ENCODE peak calls at places on chromosomes 5 and 9, in ten cellular contexts. One of them, this sample, is unnamed.

GRCh38 chr5:68565427-68565826 is 349.9 kb downstream of the PIK3R1 start:
- DNase-seq in PC-9: no peak
- DNase-seq in endodermal cell: peak; percentile 51
- DNase-seq in cardiac muscle cell: no peak
- DNase-seq in aorta: no peak
- DNase-seq in heart left ventricle: no peak
- DNase-seq in brain microvascular endothelial cell: no peak
- DNase-seq in A673: peak; percentile 83
- DNase-seq in AG04450: no peak
- DNase-seq in CD8-positive, alpha-beta memory T cell: no peak
- DNase-seq in this sample: no peak

GRCh38 chr5:120767171-120767820 is 303.2 kb downstream of the PRR16 start:
- DNase-seq in PC-9: no peak
- DNase-seq in endodermal cell: no peak
- DNase-seq in cardiac muscle cell: peak; percentile 52
- DNase-seq in aorta: no peak
- DNase-seq in heart left ventricle: no peak
- DNase-seq in brain microvascular endothelial cell: no peak
- DNase-seq in A673: peak; percentile 37
- DNase-seq in AG04450: peak; percentile 4
- DNase-seq in CD8-positive, alpha-beta memory T cell: no peak
- DNase-seq in this sample: no peak

GRCh38 chr9:127021664-127022337 is 100.6 kb downstream of the ANGPTL2 start:
- DNase-seq in PC-9: no peak
- DNase-seq in endodermal cell: no peak
- DNase-seq in cardiac muscle cell: peak; percentile 99
- DNase-seq in aorta: peak; percentile 92
- DNase-seq in heart left ventricle: peak; percentile 91
- DNase-seq in brain microvascular endothelial cell: peak; percentile 83
- DNase-seq in A673: peak; percentile 89
- DNase-seq in AG04450: peak; percentile 98
- DNase-seq in CD8-positive, alpha-beta memory T cell: no peak
- DNase-seq in this sample: peak; percentile 98

GRCh38 chr9:90458485-90458884 is 184.1 kb downstream of the DIRAS2 start:
- DNase-seq in PC-9: peak; percentile 65
- DNase-seq in endodermal cell: peak; percentile 65
- DNase-seq in cardiac muscle cell: no peak
- DNase-seq in aorta: no peak
- DNase-seq in heart left ventricle: no peak
- DNase-seq in brain microvascular endothelial cell: no peak
- DNase-seq in A673: no peak
- DNase-seq in AG04450: no peak
- DNase-seq in CD8-positive, alpha-beta memory T cell: no peak
- DNase-seq in this sample: no peak

GRCh38 chr5:149628221-149628620 is 46.9 kb downstream of the ARHGEF37 start:
- DNase-seq in PC-9: no peak
- DNase-seq in endodermal cell: no peak
- DNase-seq in cardiac muscle cell: peak; percentile 24
- DNase-seq in aorta: no peak
- DNase-seq in heart left ventricle: no peak
- DNase-seq in brain microvascular endothelial cell: no peak
- DNase-seq in A673: peak; percentile 37
- DNase-seq in AG04450: no peak
- DNase-seq in CD8-positive, alpha-beta memory T cell: no peak
- DNase-seq in this sample: peak; percentile 38

GRCh38 chr9:89372230-89372816 is 54.0 kb downstream of the SECISBP2 start:
- DNase-seq in PC-9: no peak
- DNase-seq in endodermal cell: no peak
- DNase-seq in cardiac muscle cell: no peak
- DNase-seq in aorta: no peak
- DNase-seq in heart left ventricle: no peak
- DNase-seq in brain microvascular endothelial cell: no peak
- DNase-seq in A673: peak; percentile 21
- DNase-seq in AG04450: no peak
- DNase-seq in CD8-positive, alpha-beta memory T cell: peak; percentile 82
- DNase-seq in this sample: no peak

GRCh38 chr5:109396965-109397364 is 12.8 kb downstream of the PJA2 start:
- DNase-seq in PC-9: no peak
- DNase-seq in endodermal cell: no peak
- DNase-seq in cardiac muscle cell: no peak
- DNase-seq in aorta: no peak
- DNase-seq in heart left ventricle: no peak
- DNase-seq in brain microvascular endothelial cell: no peak
- DNase-seq in A673: no peak
- DNase-seq in AG04450: no peak
- DNase-seq in CD8-positive, alpha-beta memory T cell: no peak
- DNase-seq in this sample: no peak

GRCh38 chr9:33868430-33869000 is 51.6 kb downstream of the UBE2R2 start:
- DNase-seq in PC-9: no peak
- DNase-seq in endodermal cell: no peak
- DNase-seq in cardiac muscle cell: peak; percentile 83
- DNase-seq in aorta: no peak
- DNase-seq in heart left ventricle: no peak
- DNase-seq in brain microvascular endothelial cell: peak; percentile 51
- DNase-seq in A673: no peak
- DNase-seq in AG04450: no peak
- DNase-seq in CD8-positive, alpha-beta memory T cell: no peak
- DNase-seq in this sample: no peak

GRCh38 chr9:14096182-14096922 is 217.6 kb downstream of the NFIB start:
- DNase-seq in PC-9: no peak
- DNase-seq in endodermal cell: no peak
- DNase-seq in cardiac muscle cell: peak; percentile 83
- DNase-seq in aorta: no peak
- DNase-seq in heart left ventricle: peak; percentile 53
- DNase-seq in brain microvascular endothelial cell: peak; percentile 90
- DNase-seq in A673: peak; percentile 90
- DNase-seq in AG04450: no peak
- DNase-seq in CD8-positive, alpha-beta memory T cell: no peak
- DNase-seq in this sample: no peak

GRCh38 chr9:95017661-95018060 is 291.2 kb downstream of the AOPEP start:
- DNase-seq in PC-9: no peak
- DNase-seq in endodermal cell: no peak
- DNase-seq in cardiac muscle cell: no peak
- DNase-seq in aorta: no peak
- DNase-seq in heart left ventricle: no peak
- DNase-seq in brain microvascular endothelial cell: no peak
- DNase-seq in A673: no peak
- DNase-seq in AG04450: no peak
- DNase-seq in CD8-positive, alpha-beta memory T cell: no peak
- DNase-seq in this sample: no peak

GRCh38 chr9:95014917-95015316 is 288.4 kb downstream of the AOPEP start:
- DNase-seq in PC-9: no peak
- DNase-seq in endodermal cell: no peak
- DNase-seq in cardiac muscle cell: no peak
- DNase-seq in aorta: no peak
- DNase-seq in heart left ventricle: no peak
- DNase-seq in brain microvascular endothelial cell: no peak
- DNase-seq in A673: no peak
- DNase-seq in AG04450: no peak
- DNase-seq in CD8-positive, alpha-beta memory T cell: no peak
- DNase-seq in this sample: no peak

GRCh38 chr9:95015569-95015968 is 289.1 kb downstream of the AOPEP start:
- DNase-seq in PC-9: no peak
- DNase-seq in endodermal cell: no peak
- DNase-seq in cardiac muscle cell: no peak
- DNase-seq in aorta: no peak
- DNase-seq in heart left ventricle: no peak
- DNase-seq in brain microvascular endothelial cell: no peak
- DNase-seq in A673: no peak
- DNase-seq in AG04450: no peak
- DNase-seq in CD8-positive, alpha-beta memory T cell: no peak
- DNase-seq in this sample: no peak

GRCh38 chr9:95018099-95018927 is 291.8 kb downstream of the AOPEP start:
- DNase-seq in PC-9: no peak
- DNase-seq in endodermal cell: no peak
- DNase-seq in cardiac muscle cell: peak; percentile 80
- DNase-seq in aorta: peak; percentile 80
- DNase-seq in heart left ventricle: peak; percentile 65
- DNase-seq in brain microvascular endothelial cell: peak; percentile 93
- DNase-seq in A673: no peak
- DNase-seq in AG04450: peak; percentile 69
- DNase-seq in CD8-positive, alpha-beta memory T cell: no peak
- DNase-seq in this sample: peak; percentile 72

DNA sequence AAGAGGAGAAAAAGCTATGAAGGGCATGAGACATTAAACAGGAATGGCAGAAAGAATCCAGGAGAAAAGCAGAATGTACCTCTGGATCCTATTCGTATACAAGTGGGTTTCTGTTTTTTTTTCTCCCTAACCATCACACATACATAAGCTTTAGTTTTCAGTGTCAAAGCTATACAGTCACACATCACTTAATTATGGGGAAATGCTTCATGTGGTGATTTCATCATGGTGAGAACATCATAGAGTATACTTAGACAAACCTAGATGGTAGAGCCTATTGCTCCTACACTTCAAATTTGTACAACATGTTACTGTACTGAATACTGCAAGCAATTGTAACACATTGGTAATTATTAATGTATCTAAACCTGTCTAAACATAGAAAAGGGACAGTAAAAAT is 290.6 kb downstream of the AOPEP start:
- DNase-seq in PC-9: no peak
- DNase-seq in endodermal cell: no peak
- DNase-seq in cardiac muscle cell: no peak
- DNase-seq in aorta: no peak
- DNase-seq in heart left ventricle: no peak
- DNase-seq in brain microvascular endothelial cell: no peak
- DNase-seq in A673: no peak
- DNase-seq in AG04450: no peak
- DNase-seq in CD8-positive, alpha-beta memory T cell: no peak
- DNase-seq in this sample: no peak
- H3K27ac ChIP-seq in PC-9: peak overlapping the region; percentile 38
- H3K27ac ChIP-seq in endodermal cell: no peak overlapping the region
- H3K27ac ChIP-seq in cardiac muscle cell: no peak overlapping the region
- H3K27ac ChIP-seq in aorta: peak overlapping the region; percentile 81
- H3K27ac ChIP-seq in heart left ventricle: peak overlapping the region; percentile 53
- H3K27ac ChIP-seq in brain microvascular endothelial cell: peak overlapping the region; percentile 95
- H3K27ac ChIP-seq in A673: no peak overlapping the region
- H3K27ac ChIP-seq in AG04450: no peak overlapping the region
- H3K27ac ChIP-seq in CD8-positive, alpha-beta memory T cell: no peak overlapping the region
- H3K27ac ChIP-seq in this sample: peak overlapping the region; percentile 79

DNA sequence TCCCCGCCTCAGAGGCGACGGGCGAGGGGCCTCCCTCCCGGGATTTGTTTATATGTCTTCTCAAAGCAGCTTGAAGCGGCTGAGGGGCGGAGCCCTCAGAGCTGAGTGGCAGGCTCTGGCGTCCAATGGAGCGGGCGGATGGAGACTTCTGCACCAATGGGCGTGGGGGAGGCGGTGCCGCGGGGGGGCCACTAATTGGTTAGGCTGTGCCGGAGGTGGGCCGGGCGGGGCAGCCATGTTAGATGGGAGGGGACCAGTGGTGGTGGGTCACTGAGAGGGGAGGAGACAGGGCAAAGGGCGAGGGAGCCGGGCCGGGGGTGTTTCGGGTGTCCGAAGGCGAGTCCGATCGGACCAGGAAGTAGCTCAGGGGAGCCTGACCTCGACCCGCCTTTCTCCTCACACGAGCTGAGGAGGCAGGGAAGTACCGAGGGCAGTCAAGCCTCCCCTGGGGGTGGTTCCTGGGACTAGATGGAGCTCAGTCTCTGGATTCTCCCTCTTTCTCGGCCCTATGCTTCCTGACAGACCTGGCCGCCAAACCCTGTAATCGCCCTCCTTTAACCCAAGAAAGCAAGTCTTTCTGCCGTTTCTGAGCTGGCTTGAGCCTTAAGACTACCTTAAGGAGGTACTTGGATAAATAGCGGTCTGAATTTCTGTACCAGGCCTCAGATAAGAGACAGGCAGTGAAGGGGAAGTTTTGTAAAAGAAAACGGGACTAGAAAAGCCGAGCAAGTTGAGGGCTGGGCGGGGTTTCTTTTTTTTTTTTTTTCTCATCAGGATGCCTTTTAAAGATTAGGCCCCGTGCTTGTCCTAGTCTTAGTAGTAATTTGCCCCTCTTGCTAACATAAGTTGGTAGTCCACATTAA is 1.1 kb downstream of the CREBRF start:
- DNase-seq in PC-9: peak; percentile 94
- DNase-seq in endodermal cell: peak; percentile 100
- DNase-seq in cardiac muscle cell: peak; percentile 99
- DNase-seq in aorta: peak; percentile 100
- DNase-seq in heart left ventricle: peak; percentile 99
- DNase-seq in brain microvascular endothelial cell: peak; percentile 99
- DNase-seq in A673: peak; percentile 97
- DNase-seq in AG04450: peak; percentile 97
- DNase-seq in CD8-positive, alpha-beta memory T cell: peak; percentile 98
- DNase-seq in this sample: peak; percentile 99
- H3K27ac ChIP-seq in PC-9: peak overlapping the region; percentile 80
- H3K27ac ChIP-seq in endodermal cell: peak overlapping the region; percentile 59
- H3K27ac ChIP-seq in cardiac muscle cell: peak overlapping the region; percentile 99
- H3K27ac ChIP-seq in aorta: peak overlapping the region; percentile 88
- H3K27ac ChIP-seq in heart left ventricle: peak overlapping the region; percentile 93
- H3K27ac ChIP-seq in brain microvascular endothelial cell: peak overlapping the region; percentile 87
- H3K27ac ChIP-seq in A673: peak overlapping the region; percentile 65
- H3K27ac ChIP-seq in AG04450: peak overlapping the region; percentile 93
- H3K27ac ChIP-seq in CD8-positive, alpha-beta memory T cell: peak overlapping the region; percentile 83
- H3K27ac ChIP-seq in this sample: peak overlapping the region; percentile 100

GRCh38 chr9:108225371-108225905 is 630.3 kb downstream of the ACTL7B start:
- DNase-seq in PC-9: no peak
- DNase-seq in endodermal cell: no peak
- DNase-seq in cardiac muscle cell: peak; percentile 38
- DNase-seq in aorta: no peak
- DNase-seq in heart left ventricle: no peak
- DNase-seq in brain microvascular endothelial cell: no peak
- DNase-seq in A673: no peak
- DNase-seq in AG04450: no peak
- DNase-seq in CD8-positive, alpha-beta memory T cell: no peak
- DNase-seq in this sample: no peak

GRCh38 chr9:108217601-108218190 is 638.1 kb downstream of the ACTL7B start:
- DNase-seq in PC-9: no peak
- DNase-seq in endodermal cell: no peak
- DNase-seq in cardiac muscle cell: no peak
- DNase-seq in aorta: no peak
- DNase-seq in heart left ventricle: no peak
- DNase-seq in brain microvascular endothelial cell: no peak
- DNase-seq in A673: no peak
- DNase-seq in AG04450: no peak
- DNase-seq in CD8-positive, alpha-beta memory T cell: no peak
- DNase-seq in this sample: no peak

DNA sequence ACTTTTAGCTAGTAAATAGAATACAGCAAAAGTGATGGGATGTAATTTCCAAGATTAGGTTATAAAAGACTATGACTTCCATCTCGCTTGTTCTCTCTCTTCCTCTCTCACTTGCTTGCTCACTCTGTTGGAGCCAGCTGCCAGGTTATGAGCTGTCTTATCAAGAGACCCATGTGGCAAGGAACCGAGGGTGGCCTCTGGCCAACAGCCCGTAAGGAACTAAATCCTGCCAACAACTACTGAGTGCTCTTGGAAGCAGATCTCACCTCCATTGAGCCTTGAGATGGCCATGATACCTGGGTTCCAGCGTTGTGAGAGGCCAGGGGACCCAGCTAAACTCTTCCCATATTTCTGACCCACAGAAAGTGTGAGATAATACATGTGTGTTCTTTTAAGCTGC is 636.1 kb downstream of the ACTL7B start:
- DNase-seq in PC-9: no peak
- DNase-seq in endodermal cell: no peak
- DNase-seq in cardiac muscle cell: no peak
- DNase-seq in aorta: no peak
- DNase-seq in heart left ventricle: no peak
- DNase-seq in brain microvascular endothelial cell: no peak
- DNase-seq in A673: no peak
- DNase-seq in AG04450: no peak
- DNase-seq in CD8-positive, alpha-beta memory T cell: no peak
- DNase-seq in this sample: no peak
- H3K27ac ChIP-seq in PC-9: no peak overlapping the region
- H3K27ac ChIP-seq in endodermal cell: no peak overlapping the region
- H3K27ac ChIP-seq in cardiac muscle cell: no peak overlapping the region
- H3K27ac ChIP-seq in aorta: no peak overlapping the region
- H3K27ac ChIP-seq in heart left ventricle: no peak overlapping the region
- H3K27ac ChIP-seq in brain microvascular endothelial cell: no peak overlapping the region
- H3K27ac ChIP-seq in A673: no peak overlapping the region
- H3K27ac ChIP-seq in AG04450: no peak overlapping the region
- H3K27ac ChIP-seq in CD8-positive, alpha-beta memory T cell: no peak overlapping the region
- H3K27ac ChIP-seq in this sample: no peak overlapping the region

GRCh38 chr9:91786132-91786896 is 163.7 kb downstream of the ROR2 start:
- DNase-seq in PC-9: no peak
- DNase-seq in endodermal cell: peak; percentile 41
- DNase-seq in cardiac muscle cell: no peak
- DNase-seq in aorta: no peak
- DNase-seq in heart left ventricle: no peak
- DNase-seq in brain microvascular endothelial cell: no peak
- DNase-seq in A673: no peak
- DNase-seq in AG04450: no peak
- DNase-seq in CD8-positive, alpha-beta memory T cell: no peak
- DNase-seq in this sample: peak; percentile 44
- H3K27ac ChIP-seq in PC-9: no peak overlapping the region
- H3K27ac ChIP-seq in endodermal cell: peak overlapping the region; percentile 7
- H3K27ac ChIP-seq in cardiac muscle cell: no peak overlapping the region
- H3K27ac ChIP-seq in aorta: no peak overlapping the region
- H3K27ac ChIP-seq in heart left ventricle: no peak overlapping the region
- H3K27ac ChIP-seq in brain microvascular endothelial cell: no peak overlapping the region
- H3K27ac ChIP-seq in A673: no peak overlapping the region
- H3K27ac ChIP-seq in AG04450: no peak overlapping the region
- H3K27ac ChIP-seq in CD8-positive, alpha-beta memory T cell: no peak overlapping the region
- H3K27ac ChIP-seq in this sample: peak overlapping the region; percentile 37